ENCODE peak calls at places on chromosomes 6 and 20, in six cellular contexts. One of them, this sample, is unnamed.

GRCh38 chr6:168196385-168196860 is 117.4 kb upstream of the FRMD1 start:
- DNase-seq in GM23248: no peak
- DNase-seq in MM.1S: no peak
- DNase-seq in HCT116: no peak
- DNase-seq in neural progenitor cell: no peak
- DNase-seq in SK-N-SH: no peak
- DNase-seq in this sample: peak; percentile 38

GRCh38 chr6:152637422-152638047 is 373 bp upstream of the SYNE1 start:
- DNase-seq in MM.1S: no peak
- DNase-seq in neural progenitor cell: no peak
- DNase-seq in SK-N-SH: no peak
- DNase-seq in GM23248: peak; percentile 32
- DNase-seq in HCT116: no peak
- DNase-seq in this sample: no peak

GRCh38 chr6:53691252-53691651 is 25.7 kb upstream of the KLHL31 start:
- DNase-seq in SK-N-SH: no peak
- DNase-seq in GM23248: no peak
- DNase-seq in HCT116: no peak
- DNase-seq in MM.1S: no peak
- DNase-seq in neural progenitor cell: no peak
- DNase-seq in this sample: no peak

GRCh38 chr6:107320126-107320525 is 139.2 kb downstream of the PDSS2 start:
- DNase-seq in GM23248: peak; percentile 79
- DNase-seq in SK-N-SH: no peak
- DNase-seq in MM.1S: no peak
- DNase-seq in HCT116: no peak
- DNase-seq in neural progenitor cell: no peak
- DNase-seq in this sample: no peak

GRCh38 chr6:72219536-72219935 is 333.2 kb downstream of the RIMS1 start:
- DNase-seq in HCT116: no peak
- DNase-seq in MM.1S: no peak
- DNase-seq in SK-N-SH: no peak
- DNase-seq in neural progenitor cell: no peak
- DNase-seq in GM23248: no peak
- DNase-seq in this sample: no peak

GRCh38 chr20:49433387-49433786 is 49.1 kb downstream of the KCNB1 start:
- DNase-seq in GM23248: no peak
- DNase-seq in MM.1S: no peak
- DNase-seq in SK-N-SH: peak; percentile 35
- DNase-seq in HCT116: no peak
- DNase-seq in neural progenitor cell: no peak
- DNase-seq in this sample: no peak

GRCh38 chr20:9467995-9468394 is 46.4 kb upstream of the LAMP5 start:
- DNase-seq in MM.1S: peak; percentile 42
- DNase-seq in GM23248: no peak
- DNase-seq in HCT116: no peak
- DNase-seq in SK-N-SH: peak; percentile 44
- DNase-seq in neural progenitor cell: peak; percentile 59
- DNase-seq in this sample: peak; percentile 25

GRCh38 chr20:37798312-37798711 is 104.5 kb downstream of the CTNNBL1 start:
- DNase-seq in neural progenitor cell: no peak
- DNase-seq in MM.1S: no peak
- DNase-seq in HCT116: no peak
- DNase-seq in SK-N-SH: no peak
- DNase-seq in GM23248: no peak
- DNase-seq in this sample: no peak

GRCh38 chr20:3652646-3653596 is 10.3 kb downstream of the GFRA4 start:
- DNase-seq in MM.1S: peak; percentile 59
- DNase-seq in GM23248: no peak
- DNase-seq in SK-N-SH: no peak
- DNase-seq in neural progenitor cell: no peak
- DNase-seq in HCT116: no peak
- DNase-seq in this sample: no peak

GRCh38 chr20:32480361-32481199 is 104.6 kb downstream of the NOL4L start:
- DNase-seq in neural progenitor cell: peak; percentile 32
- DNase-seq in HCT116: no peak
- DNase-seq in SK-N-SH: no peak
- DNase-seq in MM.1S: no peak
- DNase-seq in GM23248: no peak
- DNase-seq in this sample: no peak

GRCh38 chr6:108737594-108738546 is 110.4 kb upstream of the ARMC2 start:
- DNase-seq in neural progenitor cell: no peak
- DNase-seq in MM.1S: no peak
- DNase-seq in HCT116: peak; percentile 86
- DNase-seq in SK-N-SH: no peak
- DNase-seq in GM23248: peak; percentile 100
- DNase-seq in this sample: peak; percentile 90

GRCh38 chr6:74891358-74891811 is 314.5 kb downstream of the COL12A1 start:
- DNase-seq in neural progenitor cell: no peak
- DNase-seq in SK-N-SH: no peak
- DNase-seq in HCT116: no peak
- DNase-seq in MM.1S: no peak
- DNase-seq in GM23248: peak; percentile 59
- DNase-seq in this sample: no peak

GRCh38 chr6:149363154-149363553 is 36.9 kb upstream of the SUMO4 start:
- DNase-seq in SK-N-SH: no peak
- DNase-seq in neural progenitor cell: no peak
- DNase-seq in MM.1S: no peak
- DNase-seq in GM23248: no peak
- DNase-seq in HCT116: peak; percentile 24
- DNase-seq in this sample: peak; percentile 73

GRCh38 chr6:27295301-27296079 is 16.6 kb downstream of the POM121L2 start:
- DNase-seq in SK-N-SH: no peak
- DNase-seq in MM.1S: no peak
- DNase-seq in HCT116: peak; percentile 90
- DNase-seq in GM23248: peak; percentile 66
- DNase-seq in neural progenitor cell: peak; percentile 74
- DNase-seq in this sample: peak; percentile 88

GRCh38 chr20:50574586-50574985 is 64.4 kb downstream of the PTPN1 start:
- DNase-seq in HCT116: no peak
- DNase-seq in MM.1S: no peak
- DNase-seq in SK-N-SH: no peak
- DNase-seq in GM23248: no peak
- DNase-seq in neural progenitor cell: no peak
- DNase-seq in this sample: no peak

GRCh38 chr6:36947570-36948351 is 6.8 kb upstream of the PI16 start:
- DNase-seq in neural progenitor cell: peak; percentile 51
- DNase-seq in SK-N-SH: no peak
- DNase-seq in HCT116: peak; percentile 39
- DNase-seq in MM.1S: no peak
- DNase-seq in GM23248: no peak
- DNase-seq in this sample: no peak

GRCh38 chr20:21504323-21504722 is 9.5 kb downstream of the NKX2-2 start:
- DNase-seq in neural progenitor cell: no peak
- DNase-seq in HCT116: no peak
- DNase-seq in SK-N-SH: peak; percentile 14
- DNase-seq in MM.1S: no peak
- DNase-seq in GM23248: no peak
- DNase-seq in this sample: no peak
- TF ChIP-seq EZH2phosphoT487 in neural progenitor cell: no peak
- TF ChIP-seq EZH2phosphoT487 in HCT116: no peak
- TF ChIP-seq EZH2phosphoT487 in SK-N-SH: no peak
- TF ChIP-seq EZH2phosphoT487 in MM.1S: no peak
- TF ChIP-seq EZH2phosphoT487 in GM23248: no peak
- TF ChIP-seq EZH2phosphoT487 in this sample: no peak

GRCh38 chr6:20881365-20881764 is 347.1 kb downstream of the CDKAL1 start:
- DNase-seq in GM23248: no peak
- DNase-seq in neural progenitor cell: no peak
- DNase-seq in HCT116: no peak
- DNase-seq in SK-N-SH: no peak
- DNase-seq in MM.1S: no peak
- DNase-seq in this sample: no peak

GRCh38 chr6:20879121-20879520 is 344.9 kb downstream of the CDKAL1 start:
- DNase-seq in neural progenitor cell: no peak
- DNase-seq in MM.1S: no peak
- DNase-seq in HCT116: no peak
- DNase-seq in SK-N-SH: no peak
- DNase-seq in GM23248: no peak
- DNase-seq in this sample: no peak

GRCh38 chr6:20877008-20877937 is 343.0 kb downstream of the CDKAL1 start:
- DNase-seq in SK-N-SH: no peak
- DNase-seq in HCT116: peak; percentile 95
- DNase-seq in neural progenitor cell: no peak
- DNase-seq in GM23248: peak; percentile 94
- DNase-seq in MM.1S: no peak
- DNase-seq in this sample: peak; percentile 98

GRCh38 chr6:20882014-20882413 is 347.8 kb downstream of the CDKAL1 start:
- DNase-seq in neural progenitor cell: no peak
- DNase-seq in GM23248: no peak
- DNase-seq in MM.1S: no peak
- DNase-seq in HCT116: no peak
- DNase-seq in SK-N-SH: no peak
- DNase-seq in this sample: no peak

DNA sequence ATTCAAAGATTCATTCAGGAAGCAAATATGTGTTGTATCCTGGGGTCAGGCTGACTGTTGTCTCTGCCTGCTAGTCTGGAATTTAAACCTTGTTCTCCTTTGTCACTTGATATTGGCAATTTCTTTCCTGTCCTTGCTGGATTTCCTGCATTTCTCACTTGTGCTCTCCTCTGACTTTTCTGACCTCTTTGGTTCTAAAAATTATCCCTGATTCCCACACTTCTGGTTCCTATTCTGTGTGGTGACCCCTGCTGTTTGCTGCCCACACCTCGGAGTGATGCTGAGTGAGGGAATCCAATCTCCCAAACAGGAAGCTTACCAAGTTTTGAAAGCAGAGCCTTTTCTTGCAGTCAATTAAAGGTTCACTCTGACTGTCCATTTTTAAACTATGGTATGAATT is 345.3 kb downstream of the CDKAL1 start:
- DNase-seq in neural progenitor cell: peak; percentile 23
- DNase-seq in HCT116: no peak
- DNase-seq in SK-N-SH: no peak
- DNase-seq in GM23248: no peak
- DNase-seq in MM.1S: no peak
- DNase-seq in this sample: no peak
- H3K4me2 ChIP-seq in neural progenitor cell: peak overlapping the region; percentile 27
- H3K4me2 ChIP-seq in HCT116: peak overlapping the region; percentile 39
- H3K4me2 ChIP-seq in SK-N-SH: no peak overlapping the region
- H3K4me2 ChIP-seq in GM23248: no peak overlapping the region
- H3K4me2 ChIP-seq in MM.1S: no peak overlapping the region
- H3K4me2 ChIP-seq in this sample: no peak overlapping the region

GRCh38 chr6:3343089-3343901 is 84.5 kb downstream of the PSMG4 start:
- DNase-seq in MM.1S: no peak
- DNase-seq in HCT116: no peak
- DNase-seq in neural progenitor cell: no peak
- DNase-seq in SK-N-SH: no peak
- DNase-seq in GM23248: no peak
- DNase-seq in this sample: no peak

GRCh38 chr6:3337521-3338350 is 79.0 kb downstream of the PSMG4 start:
- DNase-seq in GM23248: peak; percentile 51
- DNase-seq in SK-N-SH: no peak
- DNase-seq in HCT116: no peak
- DNase-seq in neural progenitor cell: no peak
- DNase-seq in MM.1S: no peak
- DNase-seq in this sample: peak; percentile 55

GRCh38 chr6:3340891-3341290 is 82.1 kb downstream of the PSMG4 start:
- DNase-seq in neural progenitor cell: no peak
- DNase-seq in HCT116: no peak
- DNase-seq in MM.1S: no peak
- DNase-seq in SK-N-SH: no peak
- DNase-seq in GM23248: peak; percentile 64
- DNase-seq in this sample: no peak

GRCh38 chr6:3340358-3340798 is 81.6 kb downstream of the PSMG4 start:
- DNase-seq in GM23248: peak; percentile 70
- DNase-seq in MM.1S: no peak
- DNase-seq in neural progenitor cell: no peak
- DNase-seq in HCT116: no peak
- DNase-seq in SK-N-SH: no peak
- DNase-seq in this sample: no peak

DNA sequence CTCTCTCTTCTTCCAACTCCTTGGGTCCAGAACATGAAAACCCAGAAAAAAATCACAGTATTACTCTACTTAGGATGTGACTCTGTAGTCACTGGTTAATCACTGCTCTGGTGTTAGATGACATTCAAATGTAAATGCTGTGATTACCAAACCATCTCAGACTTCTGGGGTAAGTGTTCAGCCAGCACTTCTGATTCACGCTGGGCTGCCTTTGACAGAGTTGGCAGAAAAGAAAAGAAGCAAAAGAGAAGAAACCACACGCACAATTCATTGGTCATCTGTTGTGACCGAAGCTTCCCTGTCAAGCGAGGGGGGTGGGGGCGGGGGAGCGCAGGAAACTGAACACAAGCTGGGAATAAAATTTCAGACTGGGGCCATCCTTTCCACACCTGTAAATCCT is 82.7 kb downstream of the PSMG4 start:
- DNase-seq in SK-N-SH: no peak
- DNase-seq in neural progenitor cell: peak; percentile 69
- DNase-seq in MM.1S: no peak
- DNase-seq in HCT116: no peak
- DNase-seq in GM23248: peak; percentile 97
- DNase-seq in this sample: no peak
- H3K9ac ChIP-seq in SK-N-SH: no peak overlapping the region
- H3K9ac ChIP-seq in neural progenitor cell: no peak overlapping the region
- H3K9ac ChIP-seq in MM.1S: no peak overlapping the region
- H3K9ac ChIP-seq in HCT116: no peak overlapping the region
- H3K9ac ChIP-seq in GM23248: peak overlapping the region; percentile 72
- H3K9ac ChIP-seq in this sample: no peak overlapping the region

GRCh38 chr6:158924499-158925455 is 75.2 kb downstream of the RSPH3 start:
- DNase-seq in HCT116: no peak
- DNase-seq in SK-N-SH: no peak
- DNase-seq in MM.1S: no peak
- DNase-seq in GM23248: no peak
- DNase-seq in neural progenitor cell: no peak
- DNase-seq in this sample: no peak

GRCh38 chr6:158926429-158926828 is 73.6 kb downstream of the RSPH3 start:
- DNase-seq in HCT116: no peak
- DNase-seq in MM.1S: no peak
- DNase-seq in GM23248: peak; percentile 74
- DNase-seq in SK-N-SH: no peak
- DNase-seq in neural progenitor cell: no peak
- DNase-seq in this sample: peak; percentile 88

GRCh38 chr6:158928068-158928467 is 71.9 kb downstream of the RSPH3 start:
- DNase-seq in GM23248: no peak
- DNase-seq in SK-N-SH: no peak
- DNase-seq in MM.1S: no peak
- DNase-seq in neural progenitor cell: no peak
- DNase-seq in HCT116: no peak
- DNase-seq in this sample: no peak

GRCh38 chr6:158923801-158924498 is 76.1 kb downstream of the RSPH3 start:
- DNase-seq in HCT116: no peak
- DNase-seq in neural progenitor cell: no peak
- DNase-seq in GM23248: peak; percentile 74
- DNase-seq in MM.1S: no peak
- DNase-seq in SK-N-SH: no peak
- DNase-seq in this sample: no peak
- TF ChIP-seq EZH2phosphoT487 in HCT116: no peak
- TF ChIP-seq EZH2phosphoT487 in neural progenitor cell: no peak
- TF ChIP-seq EZH2phosphoT487 in GM23248: no peak
- TF ChIP-seq EZH2phosphoT487 in MM.1S: no peak
- TF ChIP-seq EZH2phosphoT487 in SK-N-SH: no peak
- TF ChIP-seq EZH2phosphoT487 in this sample: no peak

GRCh38 chr6:119182404-119182803 is 103.9 kb upstream of the FAM184A start:
- DNase-seq in MM.1S: no peak
- DNase-seq in SK-N-SH: no peak
- DNase-seq in GM23248: no peak
- DNase-seq in neural progenitor cell: no peak
- DNase-seq in HCT116: no peak
- DNase-seq in this sample: no peak
- H3K4me2 ChIP-seq in MM.1S: no peak overlapping the region
- H3K4me2 ChIP-seq in SK-N-SH: no peak overlapping the region
- H3K4me2 ChIP-seq in GM23248: no peak overlapping the region
- H3K4me2 ChIP-seq in neural progenitor cell: no peak overlapping the region
- H3K4me2 ChIP-seq in HCT116: no peak overlapping the region
- H3K4me2 ChIP-seq in this sample: no peak overlapping the region

This sample was measured in PC-3.